ENCODE peak calls at places on chromosomes 7 and 10, in ten cellular contexts. R is stomach, C is tibial artery, E is mesenchymal stem cell, X is IMR-90, A is esophagus squamous epithelium, J is kidney epithelial cell, B is psoas muscle, N is WERI-Rb-1, F is gastrocnemius medialis. Y is an unnamed sample. For H3K27me3, the result is how much of the 10 kb centered on the place peaks cover.

GRCh38 chr10:62978417-62978955 is 154.6 kb upstream of the NRBF2 start:
- DNase-seq in R (no peak), C (no peak), E (no peak), X (no peak), A (no peak), J (no peak), B (no peak), N (no peak), F (no peak), Y (no peak)

GRCh38 chr10:134743-135600 is at the start of gene ZMYND11:
- DNase-seq in R (peak), C (peak), E (peak), X (peak), A (no peak), J (no peak), B (peak), N (peak), F (peak), Y (peak)

GRCh38 chr10:73779539-73780197 is 2.2 kb upstream of the CHCHD1 start:
- DNase-seq in R (no peak), C (no peak), E (no peak), X (no peak), A (no peak), J (no peak), B (no peak), N (no peak), F (no peak), Y (no peak)

GRCh38 chr7:134996097-134996550 is 9.8 kb downstream of the AGBL3 start:
- DNase-seq in R (no peak), C (no peak), E (peak), X (peak), A (no peak), J (no peak), B (no peak), N (no peak), F (no peak), Y (no peak)

GRCh38 chr7:18693401-18693800 is 197.9 kb downstream of the HDAC9 start:
- DNase-seq in R (no peak), C (no peak), E (peak), X (peak), A (no peak), J (no peak), B (no peak), N (peak), F (no peak), Y (peak)

GRCh38 chr7:140403878-140404564 is at the start of gene RAB19:
- DNase-seq in R (peak), C (no peak), E (no peak), X (no peak), A (no peak), J (no peak), B (no peak), N (no peak), F (no peak), Y (no peak)

GRCh38 chr10:116787893-116788665 is 45.7 kb upstream of the HSPA12A start:
- DNase-seq in R (peak), C (peak), E (peak), X (peak), A (no peak), J (no peak), B (peak), N (peak), F (peak), Y (peak)

GRCh38 chr10:10975647-10976046 is 42.0 kb upstream of the CELF2 start:
- DNase-seq in R (no peak), C (no peak), E (no peak), X (no peak), A (no peak), J (no peak), B (no peak), N (no peak), F (no peak), Y (no peak)

GRCh38 chr7:84317536-84317935 is 122.9 kb upstream of the SEMA3A start:
- DNase-seq in R (no peak), C (no peak), E (no peak), X (no peak), A (no peak), J (no peak), B (no peak), N (no peak), F (no peak), Y (no peak)

GRCh38 chr7:112083776-112084175 is 122.4 kb downstream of the DOCK4 start:
- DNase-seq in R (no peak), C (no peak), E (no peak), X (no peak), A (no peak), J (no peak), B (no peak), N (no peak), F (no peak), Y (no peak)

GRCh38 chr10:5448333-5449048 is 36.1 kb downstream of the NET1 start:
- DNase-seq in R (no peak), C (no peak), E (no peak), X (no peak), A (no peak), J (no peak), B (no peak), N (no peak), F (no peak), Y (no peak)

GRCh38 chr10:5449823-5450222 is 37.5 kb downstream of the NET1 start:
- DNase-seq in R (no peak), C (no peak), E (peak), X (peak), A (no peak), J (no peak), B (no peak), N (no peak), F (no peak), Y (no peak)

GRCh38 chr10:5447611-5448071 is 35.3 kb downstream of the NET1 start:
- DNase-seq in R (no peak), C (no peak), E (no peak), X (peak), A (no peak), J (no peak), B (no peak), N (no peak), F (no peak), Y (no peak)

GRCh38 chr10:5450605-5451384 is 38.4 kb downstream of the NET1 start:
- DNase-seq in R (no peak), C (no peak), E (no peak), X (no peak), A (no peak), J (no peak), B (no peak), N (no peak), F (no peak), Y (no peak)

GRCh38 chr10:5449227-5449626 is 36.9 kb downstream of the NET1 start:
- DNase-seq in R (no peak), C (no peak), E (no peak), X (no peak), A (no peak), J (no peak), B (no peak), N (no peak), F (no peak), Y (no peak)
- H3K4me3 ChIP-seq in R (peak), C (peak), E (peak), X (peak), A (peak), J (peak), B (peak), N (no peak), F (peak), Y (no peak)

DNA sequence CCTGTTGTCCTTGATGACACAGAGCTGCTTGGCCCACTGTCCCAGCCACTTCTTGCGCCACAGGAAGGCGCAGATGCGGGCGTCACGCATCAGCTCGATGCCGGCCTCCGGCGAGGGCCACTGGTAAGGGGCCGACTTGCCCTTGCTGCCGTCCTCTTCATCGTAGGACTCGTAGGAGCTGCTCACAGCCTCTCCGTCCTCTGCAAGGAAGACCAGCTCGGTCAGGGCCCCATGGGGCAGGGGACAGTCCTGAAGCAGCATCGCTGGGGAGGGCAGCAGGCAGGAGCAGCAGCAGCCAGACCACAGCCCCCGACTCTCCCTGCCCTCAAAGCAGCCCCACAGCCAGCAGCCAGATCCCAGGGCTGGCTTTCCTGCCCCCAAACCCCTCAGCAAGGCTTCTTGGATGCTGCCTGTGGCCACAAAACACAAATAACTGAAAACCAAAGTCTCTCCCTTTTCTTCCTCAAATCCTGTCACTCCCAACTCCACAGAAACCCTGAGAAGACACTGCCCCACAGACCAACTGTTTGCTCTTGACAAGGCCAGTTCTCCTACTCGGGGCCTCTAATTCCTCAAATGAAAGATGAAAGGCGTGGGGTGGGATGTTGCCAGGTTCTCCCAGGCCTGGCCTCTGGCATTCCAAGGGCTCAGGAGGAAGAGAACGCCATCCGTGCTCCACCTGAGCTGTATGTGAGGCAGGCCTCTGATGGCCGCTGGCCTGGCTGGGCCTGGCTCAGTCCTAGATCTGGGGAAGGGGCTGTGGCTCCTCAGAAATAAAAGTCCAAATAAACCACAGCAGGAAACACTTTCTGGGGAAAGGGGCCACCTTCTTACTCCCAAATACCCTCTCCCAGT is 76.7 kb downstream of the VWA2 start:
- DNase-seq in R (no peak), C (peak), E (no peak), X (no peak), A (no peak), J (no peak), B (no peak), N (no peak), F (no peak), Y (no peak)
- H3K27me3 ChIP-seq in R (under half), C (under half), E (half or more), X (under half), A (under half), J (under half), B (under half), N (under half), F (under half), Y (under half)

DNA sequence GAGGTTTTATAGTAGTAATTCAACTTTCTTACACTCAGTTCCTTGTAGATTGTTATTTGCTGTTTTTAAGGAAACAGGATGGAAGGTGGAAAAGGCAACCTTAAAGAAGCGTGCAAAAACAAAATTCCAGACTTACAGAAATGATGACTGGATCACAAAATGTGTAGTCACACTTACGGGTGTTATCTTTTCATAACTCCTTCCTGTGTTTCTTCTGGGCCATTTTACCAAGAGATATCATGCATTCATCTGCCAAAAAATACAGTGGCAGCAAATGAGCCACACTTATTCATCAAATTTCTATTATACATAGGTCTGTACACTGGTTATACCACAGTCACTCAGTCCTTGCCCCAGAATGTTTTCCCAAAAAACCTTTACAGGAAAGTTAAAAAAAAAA is 94.3 kb upstream of the IL6 start:
- DNase-seq in R (no peak), C (no peak), E (no peak), X (no peak), A (no peak), J (no peak), B (no peak), N (no peak), F (no peak), Y (no peak)
- H3K4me3 ChIP-seq in R (no peak), C (no peak), E (no peak), X (no peak), A (no peak), J (no peak), B (no peak), N (no peak), F (no peak), Y (no peak)

GRCh38 chr7:155457544-155458316 is at the start of gene EN2:
- DNase-seq in R (no peak), C (no peak), E (no peak), X (no peak), A (no peak), J (no peak), B (no peak), N (peak), F (no peak), Y (no peak)
- H3K27me3 ChIP-seq in R (half or more), C (under half), E (half or more), X (half or more), A (half or more), J (half or more), B (half or more), N (half or more), F (half or more), Y (under half)